ENCODE peak calls at places on chromosomes 2 and 18, in eight cellular contexts. W, O, R, E, F, B, S and H are unnamed samples.

GRCh38 chr2:179569834-179570233 is 291.6 kb downstream of the ZNF385B start:
- DNase-seq in O (no peak), B (no peak), S (no peak), E (no peak), F (peak), R (no peak), W (no peak), H (no peak)

GRCh38 chr18:1559563-1559962 is 654.9 kb downstream of the ADCYAP1 start:
- DNase-seq in F (no peak), O (no peak), E (no peak), W (no peak), R (no peak), B (no peak), S (no peak), H (no peak)

GRCh38 chr2:240503848-240504247 is 53.9 kb downstream of the ANKMY1 start:
- DNase-seq in O (no peak), B (no peak), W (no peak), F (no peak), E (peak), S (no peak), R (no peak), H (no peak)

GRCh38 chr2:181949047-181949446 is 36.6 kb upstream of the PPP1R1C start:
- DNase-seq in R (no peak), E (no peak), B (no peak), W (no peak), S (no peak), O (no peak), F (peak), H (no peak)

GRCh38 chr2:38947241-38948239 is 57.9 kb downstream of the ARHGEF33 start:
- DNase-seq in R (peak), W (peak), E (peak), F (peak), O (peak), B (peak), S (peak), H (peak)

GRCh38 chr2:109513749-109514588 is 99.8 kb downstream of the SEPTIN10 start:
- DNase-seq in F (peak), E (no peak), R (no peak), B (peak), W (peak), S (no peak), O (peak), H (peak)

GRCh38 chr2:142989276-142990204 is 112.1 kb downstream of the KYNU start:
- DNase-seq in E (no peak), F (peak), B (no peak), R (no peak), S (peak), W (no peak), O (no peak), H (peak)

GRCh38 chr2:36318547-36318946 is 37.0 kb upstream of the CRIM1 start:
- DNase-seq in E (no peak), F (peak), W (no peak), R (no peak), B (no peak), S (no peak), O (no peak), H (no peak)

GRCh38 chr2:102021776-102022175 is 30.0 kb downstream of the IL1R2 start:
- DNase-seq in O (no peak), W (no peak), B (no peak), S (no peak), R (peak), F (peak), E (no peak), H (no peak)

GRCh38 chr18:67669993-67670671 is 153.6 kb upstream of the DSEL start:
- DNase-seq in S (no peak), W (no peak), E (no peak), B (no peak), F (peak), O (no peak), R (no peak), H (no peak)

GRCh38 chr2:189555243-189555642 is 25.3 kb downstream of the SLC40A1 start:
- DNase-seq in W (no peak), O (no peak), B (no peak), F (peak), S (no peak), R (no peak), E (no peak), H (no peak)

GRCh38 chr18:26089247-26090129 is 925 bp downstream of the SS18 start:
- DNase-seq in B (no peak), W (peak), R (no peak), S (peak), F (peak), E (no peak), O (no peak), H (peak)

GRCh38 chr2:216163518-216163917 is 54.4 kb downstream of the XRCC5 start:
- DNase-seq in E (no peak), R (peak), S (no peak), O (no peak), F (peak), B (no peak), W (no peak), H (no peak)

GRCh38 chr2:128395640-128396499 is 77.2 kb upstream of the HS6ST1 start:
- DNase-seq in O (no peak), S (no peak), B (no peak), F (peak), W (no peak), E (peak), R (no peak), H (no peak)

GRCh38 chr2:95091885-95092555 is 29.6 kb downstream of the MRPS5 start:
- DNase-seq in B (no peak), E (no peak), O (no peak), S (no peak), R (no peak), W (no peak), F (no peak), H (no peak)

GRCh38 chr2:187009483-187010239 is 160.7 kb upstream of the ZSWIM2 start:
- DNase-seq in O (no peak), F (no peak), W (no peak), R (no peak), E (no peak), B (no peak), S (no peak), H (no peak)

GRCh38 chr2:120221616-120222015 is 1.6 kb downstream of the TMEM185B start:
- DNase-seq in E (peak), S (no peak), W (no peak), F (no peak), O (no peak), R (no peak), B (no peak), H (no peak)

GRCh38 chr2:220445429-220446105 is 818.1 kb downstream of the SLC4A3 start:
- DNase-seq in E (no peak), B (no peak), R (no peak), W (no peak), O (no peak), F (peak), S (no peak), H (no peak)

GRCh38 chr2:34401186-34401585 is 802.1 kb upstream of the FAM98A start:
- DNase-seq in W (no peak), E (no peak), O (no peak), S (no peak), B (no peak), F (no peak), R (no peak), H (no peak)

GRCh38 chr2:73707058-73707457 is 30.1 kb downstream of the TPRKB start:
- DNase-seq in R (no peak), S (no peak), O (no peak), W (no peak), E (no peak), F (no peak), B (no peak), H (no peak)

GRCh38 chr2:149065236-149065635 is 26.7 kb downstream of the LYPD6B start:
- DNase-seq in W (no peak), B (no peak), F (peak), O (no peak), S (no peak), E (no peak), R (no peak), H (no peak)

GRCh38 chr2:191612496-191612895 is 65.4 kb upstream of the NABP1 start:
- DNase-seq in W (no peak), S (no peak), O (no peak), E (no peak), R (no peak), B (no peak), F (peak), H (no peak)

GRCh38 chr2:232386740-232387450 is 8.3 kb downstream of the ALPP start:
- DNase-seq in F (peak), S (peak), W (peak), B (no peak), R (no peak), E (no peak), O (no peak), H (no peak)

GRCh38 chr2:56681659-56682396 is 498.0 kb downstream of the CCDC85A start:
- DNase-seq in S (no peak), E (no peak), B (no peak), W (no peak), F (peak), R (no peak), O (no peak), H (no peak)

GRCh38 chr2:233061007-233061590 is 957 bp downstream of the INPP5D start:
- DNase-seq in S (no peak), F (no peak), O (no peak), B (no peak), R (no peak), W (no peak), E (peak), H (peak)

DNA sequence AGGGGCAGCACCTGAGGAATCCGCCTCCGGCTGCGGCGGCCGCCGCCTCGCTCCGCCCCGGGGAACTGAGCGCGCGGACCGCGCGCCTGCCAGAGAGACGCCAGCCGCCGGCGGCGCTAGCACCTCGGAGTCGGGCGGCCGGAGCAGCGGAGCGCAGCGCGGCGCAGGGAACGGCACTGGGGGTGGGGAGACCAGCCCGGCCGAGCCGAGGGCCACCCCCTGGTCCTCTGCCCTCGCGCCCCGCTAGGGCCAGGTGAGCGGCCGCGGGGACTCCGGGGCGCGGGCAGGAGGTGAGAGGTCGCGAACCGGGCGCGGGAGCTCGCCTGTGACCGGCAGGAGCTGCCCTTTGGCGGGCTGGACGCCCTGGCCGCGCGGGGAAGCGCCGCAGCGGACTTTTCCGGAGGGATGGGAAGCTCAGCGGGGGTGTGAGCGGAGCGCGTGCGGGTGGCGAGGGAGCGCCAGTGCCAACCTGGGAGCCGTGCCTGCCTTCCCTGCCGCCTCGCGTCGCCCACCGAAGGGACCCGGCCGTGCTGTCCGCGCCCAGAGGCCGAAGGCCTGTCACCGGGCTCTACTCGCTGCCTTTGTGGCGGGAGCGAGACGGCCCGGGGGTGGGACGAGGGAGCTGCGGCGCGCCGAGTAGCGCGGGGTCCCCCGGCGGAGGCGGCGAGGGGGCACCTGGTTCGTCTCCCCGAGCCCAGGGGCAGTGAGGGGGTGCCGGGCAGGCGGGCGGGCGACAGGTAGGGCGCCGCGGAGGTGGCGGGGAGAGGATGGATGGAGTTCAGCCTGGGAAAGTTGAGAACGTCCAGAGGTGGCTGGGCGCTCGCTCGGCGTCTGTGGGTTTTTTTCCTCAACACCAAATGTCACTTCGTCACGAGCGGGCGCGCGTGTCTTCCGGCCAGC is at the start of gene GREB1L:
- DNase-seq in O (peak), W (peak), E (no peak), S (peak), B (no peak), F (peak), R (peak), H (peak)
- TF ChIP-seq CTCF in O (peak), W (no peak), E (no peak), S (peak), B (no peak), F (no peak), R (no peak), H (no peak)

GRCh38 chr2:237601453-237602116 is 11.1 kb upstream of the RAB17 start:
- DNase-seq in O (no peak), W (no peak), E (no peak), B (no peak), R (no peak), S (peak), F (peak), H (no peak)
- TF ChIP-seq CTCF in O (no peak), W (no peak), E (no peak), B (no peak), R (no peak), S (peak), F (peak), H (no peak)

DNA sequence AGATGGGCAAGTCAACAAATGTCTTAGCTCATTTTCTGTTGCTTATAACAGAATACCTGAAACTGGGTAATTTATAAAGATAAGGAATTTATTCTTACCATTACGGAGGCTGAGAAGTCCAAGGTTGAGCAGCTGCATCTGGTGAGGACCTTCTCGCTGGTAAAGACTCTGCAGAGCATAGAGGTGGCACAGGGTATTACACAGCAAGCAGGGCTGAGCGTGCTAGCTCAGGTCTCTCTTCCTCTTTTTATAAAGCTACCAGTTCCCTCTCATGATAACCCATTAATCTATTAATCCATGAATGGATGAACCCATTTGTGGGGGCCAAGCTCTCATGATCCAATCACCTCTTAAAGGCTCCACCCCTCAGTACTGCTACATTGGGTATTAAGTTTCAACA is 109.1 kb downstream of the CDK15 start:
- DNase-seq in S (no peak), F (no peak), O (no peak), R (no peak), E (no peak), W (no peak), B (no peak), H (no peak)
- TF ChIP-seq CTCF in S (no peak), F (no peak), O (no peak), R (no peak), E (no peak), W (no peak), B (no peak), H (no peak)

DNA sequence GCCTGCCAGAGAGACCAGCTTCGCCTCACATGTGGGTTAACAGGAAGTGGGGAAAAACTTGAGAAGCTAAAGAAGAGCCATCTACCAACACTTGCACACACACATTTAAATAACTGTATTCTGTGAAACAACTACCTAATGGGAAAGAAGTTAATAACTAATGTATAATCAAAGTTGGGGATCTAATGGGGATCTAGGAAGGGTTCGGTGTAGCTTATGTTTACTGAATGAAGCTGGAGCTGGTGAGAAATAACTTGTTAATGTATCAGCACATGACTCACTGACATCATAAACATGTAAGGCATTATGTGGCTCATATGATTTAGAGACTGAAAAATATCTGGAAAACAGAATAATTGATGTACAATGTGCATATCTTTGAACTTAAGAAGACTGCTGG is 421.3 kb upstream of the NXPH2 start:
- DNase-seq in S (no peak), R (no peak), E (no peak), W (no peak), F (no peak), B (no peak), O (no peak), H (no peak)
- TF ChIP-seq CTCF in S (no peak), R (no peak), E (no peak), W (no peak), F (no peak), B (no peak), O (no peak), H (no peak)

GRCh38 chr2:7098816-7099215 is 181.6 kb downstream of the RNF144A start:
- DNase-seq in E (no peak), B (no peak), R (no peak), F (no peak), W (no peak), O (no peak), S (no peak), H (no peak)
- TF ChIP-seq CTCF in E (no peak), B (no peak), R (no peak), F (no peak), W (no peak), O (no peak), S (no peak), H (no peak)